ENCODE peak calls at places on chromosome 10, in nine cellular contexts. I is nephron progenitor cell; T is activated T-cell treated with anti-CD3 and anti-CD28 coated beads, Interleukin-2, amount 50 U/mL, for 1 hour; Y is occipital lobe; L is activated CD8-positive, alpha-beta memory T cell treated with anti-CD3 and anti-CD28 coated beads for 24 hours; D is neural crest cell; Z is germinal center; P is caudate nucleus; J is stimulated activated CD8-positive, alpha-beta memory T cell treated with anti-CD3 and anti-CD28 coated beads, Interleukin-4, amount 100 ng/mL, for 24 hours. U is an unnamed sample.

GRCh38 chr10:92880233-92880861 is 32.0 kb downstream of the EXOC6 start:
- DNase-seq in T (no peak), D (no peak), J (no peak), L (no peak), I (no peak), P (no peak), Z (no peak), Y (no peak), U (no peak)

GRCh38 chr10:15775513-15775912 is 55.8 kb upstream of the ITGA8 start:
- DNase-seq in P (no peak), D (no peak), J (no peak), I (no peak), L (no peak), Y (no peak), Z (no peak), T (no peak), U (no peak)

GRCh38 chr10:78215645-78216044 is 182.0 kb downstream of the RPS24 start:
- DNase-seq in D (no peak), Y (peak), T (no peak), Z (no peak), L (no peak), J (no peak), I (no peak), P (no peak), U (no peak)

GRCh38 chr10:120942806-120943413 is 91.7 kb downstream of the WDR11 start:
- DNase-seq in L (peak), Z (peak), Y (peak), T (peak), J (peak), P (peak), I (peak), D (peak), U (peak)

GRCh38 chr10:98920807-98921206 is 314.8 kb downstream of the HPSE2 start:
- DNase-seq in Z (no peak), D (no peak), Y (no peak), P (no peak), I (no peak), L (no peak), T (no peak), J (no peak), U (no peak)

GRCh38 chr10:98055875-98056516 is 25.6 kb upstream of the CRTAC1 start:
- DNase-seq in J (no peak), T (no peak), P (no peak), L (no peak), Z (peak), Y (no peak), I (peak), D (peak), U (peak)

GRCh38 chr10:62084434-62084833 is 182.9 kb downstream of the ARID5B start:
- DNase-seq in J (no peak), Z (no peak), I (no peak), T (no peak), D (no peak), P (no peak), Y (no peak), L (no peak), U (no peak)

GRCh38 chr10:48681749-48682148 is 2.9 kb upstream of the WDFY4 start:
- DNase-seq in Y (no peak), D (no peak), Z (no peak), T (no peak), J (no peak), L (no peak), I (no peak), P (no peak), U (no peak)

GRCh38 chr10:70186571-70186970 is 16.3 kb upstream of the SAR1A start:
- DNase-seq in L (no peak), D (no peak), I (no peak), J (no peak), Z (no peak), T (no peak), Y (no peak), P (no peak), U (no peak)

GRCh38 chr10:55742487-55742886 is 618.6 kb downstream of the ZWINT start:
- DNase-seq in T (no peak), D (no peak), I (no peak), Z (no peak), J (no peak), L (no peak), P (no peak), Y (no peak), U (no peak)

GRCh38 chr10:71145352-71145945 is 66.9 kb upstream of the UNC5B start:
- DNase-seq in J (no peak), I (no peak), Y (no peak), L (peak), Z (no peak), D (no peak), T (no peak), P (no peak), U (no peak)

GRCh38 chr10:88897019-88897853 is 17.2 kb downstream of the STAMBPL1 start:
- DNase-seq in T (no peak), L (no peak), Y (no peak), D (no peak), P (no peak), Z (no peak), I (no peak), J (no peak), U (no peak)

GRCh38 chr10:106401161-106401560 is 763.3 kb downstream of the SORCS1 start:
- DNase-seq in Y (no peak), Z (no peak), I (no peak), J (no peak), D (no peak), T (no peak), L (no peak), P (no peak), U (no peak)

GRCh38 chr10:72015868-72016267 is 51.7 kb downstream of the CHST3 start:
- DNase-seq in L (no peak), J (no peak), T (no peak), Z (no peak), D (no peak), I (no peak), P (no peak), Y (no peak), U (no peak)

GRCh38 chr10:8296090-8296741 is 241.7 kb downstream of the GATA3 start:
- DNase-seq in J (no peak), L (no peak), I (peak), Y (no peak), T (no peak), P (no peak), Z (no peak), D (no peak), U (no peak)

GRCh38 chr10:86364551-86365345 is 1.8 kb downstream of the GRID1 start:
- DNase-seq in J (no peak), T (no peak), D (peak), I (peak), L (no peak), P (no peak), Y (no peak), Z (no peak), U (no peak)

GRCh38 chr10:33162248-33162575 is 172.3 kb downstream of the NRP1 start:
- DNase-seq in D (no peak), Z (no peak), I (no peak), J (no peak), T (no peak), P (no peak), Y (no peak), L (no peak), U (no peak)

GRCh38 chr10:5948999-5949759 is 28.2 kb downstream of the IL15RA start:
- DNase-seq in L (no peak), J (no peak), D (peak), Y (peak), P (peak), I (peak), Z (no peak), T (no peak), U (no peak)

GRCh38 chr10:70198696-70199466 is 28.6 kb upstream of the SAR1A start:
- DNase-seq in Z (no peak), J (no peak), Y (no peak), I (no peak), P (no peak), D (no peak), T (no peak), L (no peak), U (no peak)

GRCh38 chr10:122112625-122113160 is 123.7 kb downstream of the TACC2 start:
- DNase-seq in D (peak), Z (no peak), Y (peak), J (no peak), P (no peak), T (no peak), I (peak), L (no peak), U (no peak)

GRCh38 chr10:131400518-131400917 is 89.0 kb upstream of the TCERG1L start:
- DNase-seq in D (no peak), I (no peak), T (no peak), L (no peak), Z (no peak), Y (no peak), P (no peak), J (no peak), U (no peak)

GRCh38 chr10:112906945-112907344 is 43.1 kb upstream of the TCF7L2 start:
- DNase-seq in Z (no peak), T (no peak), L (no peak), P (no peak), D (no peak), I (no peak), J (no peak), Y (no peak), U (no peak)

GRCh38 chr10:15801641-15802040 is 58.7 kb downstream of the MINDY3 start:
- DNase-seq in Y (no peak), J (no peak), I (no peak), L (no peak), Z (no peak), D (no peak), P (no peak), T (no peak), U (no peak)